ENCODE peak calls at places on chromosomes 7 and 10, in six cellular contexts. One of them, this sample, is unnamed.

GRCh38 chr7:151461942-151462230 is 21.9 kb upstream of the CRYGN start:
- DNase-seq in dorsolateral prefrontal cortex: no peak
- DNase-seq in AG08395: no peak
- DNase-seq in kidney epithelial cell: no peak
- DNase-seq in choroid plexus epithelial cell: no peak
- DNase-seq in kidney: no peak
- DNase-seq in this sample: no peak

GRCh38 chr7:74690474-74690873 is 33.0 kb downstream of the GTF2I start:
- DNase-seq in dorsolateral prefrontal cortex: no peak
- DNase-seq in AG08395: no peak
- DNase-seq in kidney epithelial cell: no peak
- DNase-seq in choroid plexus epithelial cell: no peak
- DNase-seq in kidney: no peak
- DNase-seq in this sample: peak; percentile 57

GRCh38 chr10:124911124-124912051 is 30.5 kb upstream of the ZRANB1 start:
- DNase-seq in dorsolateral prefrontal cortex: no peak
- DNase-seq in AG08395: peak; percentile 42
- DNase-seq in kidney epithelial cell: no peak
- DNase-seq in choroid plexus epithelial cell: peak; percentile 93
- DNase-seq in kidney: no peak
- DNase-seq in this sample: peak; percentile 25

GRCh38 chr7:97407106-97407505 is 289.6 kb downstream of the SDHAF3 start:
- DNase-seq in dorsolateral prefrontal cortex: no peak
- DNase-seq in AG08395: no peak
- DNase-seq in kidney epithelial cell: no peak
- DNase-seq in choroid plexus epithelial cell: no peak
- DNase-seq in kidney: no peak
- DNase-seq in this sample: no peak

GRCh38 chr10:122276611-122277205 is 5.6 kb downstream of the BTBD16 start:
- DNase-seq in dorsolateral prefrontal cortex: no peak
- DNase-seq in AG08395: no peak
- DNase-seq in kidney epithelial cell: no peak
- DNase-seq in choroid plexus epithelial cell: peak; percentile 74
- DNase-seq in kidney: no peak
- DNase-seq in this sample: no peak

GRCh38 chr10:1155791-1156615 is 99.8 kb downstream of the WDR37 start:
- DNase-seq in dorsolateral prefrontal cortex: no peak
- DNase-seq in AG08395: no peak
- DNase-seq in kidney epithelial cell: no peak
- DNase-seq in choroid plexus epithelial cell: no peak
- DNase-seq in kidney: no peak
- DNase-seq in this sample: peak; percentile 80

GRCh38 chr10:6383099-6383812 is 180.5 kb downstream of the PFKFB3 start:
- DNase-seq in dorsolateral prefrontal cortex: no peak
- DNase-seq in AG08395: peak; percentile 69
- DNase-seq in kidney epithelial cell: no peak
- DNase-seq in choroid plexus epithelial cell: peak; percentile 36
- DNase-seq in kidney: no peak
- DNase-seq in this sample: peak; percentile 76

GRCh38 chr10:71611131-71611530 is 108.4 kb downstream of the C10orf105 start:
- DNase-seq in dorsolateral prefrontal cortex: peak; percentile 57
- DNase-seq in AG08395: no peak
- DNase-seq in kidney epithelial cell: no peak
- DNase-seq in choroid plexus epithelial cell: no peak
- DNase-seq in kidney: no peak
- DNase-seq in this sample: no peak

GRCh38 chr10:22710139-22710745 is 4.1 kb downstream of the PIP4K2A start:
- DNase-seq in dorsolateral prefrontal cortex: no peak
- DNase-seq in AG08395: no peak
- DNase-seq in kidney epithelial cell: no peak
- DNase-seq in choroid plexus epithelial cell: no peak
- DNase-seq in kidney: no peak
- DNase-seq in this sample: no peak

GRCh38 chr10:87706731-87707130 is 47.1 kb downstream of the PAPSS2 start:
- DNase-seq in dorsolateral prefrontal cortex: no peak
- DNase-seq in AG08395: peak; percentile 12
- DNase-seq in kidney epithelial cell: no peak
- DNase-seq in choroid plexus epithelial cell: no peak
- DNase-seq in kidney: no peak
- DNase-seq in this sample: no peak

GRCh38 chr7:82017334-82017943 is 247.6 kb upstream of the HGF start:
- DNase-seq in dorsolateral prefrontal cortex: no peak
- DNase-seq in AG08395: peak; percentile 48
- DNase-seq in kidney epithelial cell: no peak
- DNase-seq in choroid plexus epithelial cell: peak; percentile 65
- DNase-seq in kidney: no peak
- DNase-seq in this sample: no peak

GRCh38 chr7:47609803-47610452 is 28.0 kb upstream of the TNS3 start:
- DNase-seq in dorsolateral prefrontal cortex: no peak
- DNase-seq in AG08395: peak; percentile 29
- DNase-seq in kidney epithelial cell: no peak
- DNase-seq in choroid plexus epithelial cell: peak; percentile 81
- DNase-seq in kidney: no peak
- DNase-seq in this sample: no peak

GRCh38 chr10:57786850-57787750 is 480.6 kb downstream of the IPMK start:
- DNase-seq in dorsolateral prefrontal cortex: no peak
- DNase-seq in AG08395: no peak
- DNase-seq in kidney epithelial cell: no peak
- DNase-seq in choroid plexus epithelial cell: no peak
- DNase-seq in kidney: no peak
- DNase-seq in this sample: no peak

GRCh38 chr10:87842776-87843497 is 20.4 kb downstream of the KLLN start:
- DNase-seq in dorsolateral prefrontal cortex: no peak
- DNase-seq in AG08395: peak; percentile 43
- DNase-seq in kidney epithelial cell: no peak
- DNase-seq in choroid plexus epithelial cell: peak; percentile 91
- DNase-seq in kidney: no peak
- DNase-seq in this sample: no peak

GRCh38 chr7:7562736-7563135 is 3.9 kb upstream of the MIOS start:
- DNase-seq in dorsolateral prefrontal cortex: no peak
- DNase-seq in AG08395: peak; percentile 47
- DNase-seq in kidney epithelial cell: no peak
- DNase-seq in choroid plexus epithelial cell: peak; percentile 26
- DNase-seq in kidney: no peak
- DNase-seq in this sample: no peak